ENCODE peak calls at places on chromosomes 4 and X, in seven cellular contexts. Q is stomach, X is GM23338, Z is K562, W is spleen, B is prostate gland, I is SK-N-SH. R is an unnamed sample.
A peak's percentile ranks its signal among the peaks of the same experiment; 100 is the strongest.

GRCh38 chrX:134406977-134407376 is 53.0 kb upstream of the HPRT1 start:
- DNase-seq in Q (no peak), X (no peak), Z (no peak), W (no peak), B (no peak), I (no peak), R (no peak)

GRCh38 chr4:159946983-159947645 is 844.2 kb downstream of the RAPGEF2 start:
- DNase-seq in Q (no peak), X (peak; percentile 82), Z (peak; percentile 5), W (no peak), B (peak; percentile 19), I (peak; percentile 40), R (no peak)

GRCh38 chr4:88616275-88616996 is 24.2 kb downstream of the HERC3 start:
- DNase-seq in Q (no peak), X (no peak), Z (no peak), W (no peak), B (no peak), I (no peak), R (no peak)

GRCh38 chr4:184459413-184459812 is 14.9 kb downstream of the IRF2 start:
- DNase-seq in Q (no peak), X (no peak), Z (no peak), W (no peak), B (no peak), I (no peak), R (no peak)

GRCh38 chr4:73704314-73705055 is 35.9 kb upstream of the CXCL8 start:
- DNase-seq in Q (peak; percentile 63), X (peak; percentile 17), Z (peak; percentile 28), W (no peak), B (peak; percentile 89), I (no peak), R (peak; percentile 71)

GRCh38 chr4:67779631-67780030 is 25.4 kb upstream of the GNRHR start:
- DNase-seq in Q (no peak), X (no peak), Z (no peak), W (no peak), B (no peak), I (no peak), R (no peak)

GRCh38 chr4:20042769-20043168 is 208.9 kb upstream of the SLIT2 start:
- DNase-seq in Q (no peak), X (peak; percentile 54), Z (no peak), W (no peak), B (no peak), I (no peak), R (no peak)

GRCh38 chr4:112647785-112648184 is 10.8 kb downstream of the LARP7 start:
- DNase-seq in Q (no peak), X (peak; percentile 54), Z (no peak), W (no peak), B (no peak), I (no peak), R (no peak)

GRCh38 chr4:2958446-2958845 is 4.8 kb downstream of the NOP14 start:
- DNase-seq in Q (no peak), X (no peak), Z (no peak), W (no peak), B (no peak), I (no peak), R (no peak)

GRCh38 chrX:30735839-30736238 is 82.6 kb downstream of the GK start:
- DNase-seq in Q (peak; percentile 64), X (peak; percentile 77), Z (peak; percentile 48), W (no peak), B (peak; percentile 8), I (peak; percentile 45), R (no peak)

GRCh38 chrX:18426004-18426320 is 554 bp downstream of the CDKL5 start:
- DNase-seq in Q (no peak), X (peak; percentile 26), Z (no peak), W (peak; percentile 86), B (no peak), I (no peak), R (no peak)

GRCh38 chrX:68830486-68831404 is 1.9 kb downstream of the EFNB1 start:
- DNase-seq in Q (no peak), X (no peak), Z (no peak), W (no peak), B (no peak), I (peak; percentile 44), R (no peak)

GRCh38 chr4:2066011-2066551 is 7.0 kb downstream of the NAT8L start:
- DNase-seq in Q (no peak), X (no peak), Z (no peak), W (peak; percentile 61), B (no peak), I (peak; percentile 46), R (no peak)

GRCh38 chr4:154760895-154761294 is 17.1 kb downstream of the LRAT start:
- DNase-seq in Q (no peak), X (no peak), Z (no peak), W (no peak), B (no peak), I (no peak), R (no peak)

GRCh38 chr4:53553486-53554210 is 37.6 kb downstream of the LNX1 start:
- DNase-seq in Q (no peak), X (no peak), Z (peak; percentile 25), W (no peak), B (no peak), I (no peak), R (no peak)

GRCh38 chr4:5142726-5143125 is 91.4 kb downstream of the STK32B start:
- DNase-seq in Q (peak; percentile 66), X (peak; percentile 85), Z (peak; percentile 26), W (no peak), B (peak; percentile 23), I (peak; percentile 33), R (no peak)

GRCh38 chr4:43337707-43338106 is 445.2 kb downstream of the GRXCR1 start:
- DNase-seq in Q (no peak), X (no peak), Z (no peak), W (no peak), B (no peak), I (no peak), R (no peak)

GRCh38 chrX:155880586-155881157 is 473 bp upstream of the VAMP7 start:
- DNase-seq in Q (no peak), X (no peak), Z (no peak), W (no peak), B (no peak), I (peak; percentile 23), R (no peak)

GRCh38 chrX:152824841-152825374 is 5.6 kb downstream of the CETN2 start:
- DNase-seq in Q (no peak), X (no peak), Z (no peak), W (no peak), B (no peak), I (no peak), R (no peak)

GRCh38 chrX:45860450-45860849 is 659.8 kb upstream of the DIPK2B start:
- DNase-seq in Q (no peak), X (peak; percentile 25), Z (no peak), W (no peak), B (no peak), I (no peak), R (no peak)

GRCh38 chr4:185351691-185352090 is 44.0 kb downstream of the LRP2BP start:
- DNase-seq in Q (no peak), X (no peak), Z (no peak), W (no peak), B (no peak), I (no peak), R (no peak)

GRCh38 chrX:135170877-135171519 is at the start of gene CT55:
- DNase-seq in Q (no peak), X (peak; percentile 11), Z (peak; percentile 91), W (no peak), B (no peak), I (peak; percentile 31), R (no peak)

GRCh38 chrX:134761788-134762187 is 103.5 kb upstream of the PLAC1 start:
- DNase-seq in Q (no peak), X (peak; percentile 36), Z (no peak), W (no peak), B (no peak), I (peak; percentile 16), R (no peak)

DNA sequence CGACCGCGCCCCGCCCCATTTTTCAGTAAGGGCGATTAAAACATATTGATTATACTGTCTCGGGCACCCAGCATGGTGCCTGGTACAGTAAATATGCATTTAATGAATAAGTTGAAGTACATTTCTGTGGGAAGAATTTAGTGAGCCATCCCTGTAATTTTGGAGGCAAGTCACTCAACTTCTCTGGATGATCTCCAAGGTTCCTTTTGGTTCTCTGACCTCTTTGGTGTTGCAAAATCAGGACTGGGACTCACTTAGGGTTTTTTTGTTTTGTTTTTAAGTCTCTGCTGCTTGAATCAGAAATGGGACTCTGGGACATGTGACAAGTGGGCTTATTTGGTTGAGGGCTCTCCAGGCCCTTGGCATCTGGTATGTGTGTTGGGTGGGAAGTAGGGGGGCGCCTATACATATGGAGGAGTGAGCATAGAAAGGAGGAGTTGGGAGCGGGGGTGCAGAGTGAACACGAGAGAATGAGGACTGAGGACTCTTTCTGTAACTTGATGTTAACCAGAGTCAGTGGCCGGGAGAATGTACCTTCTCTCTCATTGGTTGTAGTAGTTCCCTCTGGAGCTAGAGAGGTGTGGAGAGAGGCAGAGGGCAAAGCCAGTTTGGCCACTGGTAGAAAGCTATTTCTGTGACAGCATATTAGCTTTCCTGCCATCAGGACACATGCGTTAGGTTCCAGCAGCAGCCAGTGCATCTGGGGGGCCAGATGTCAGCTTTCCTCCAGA is 1.9 kb downstream of the ARHGAP10 start:
- DNase-seq in Q (no peak), X (no peak), Z (no peak), W (no peak), B (no peak), I (peak; percentile 24), R (no peak)
- TF ChIP-seq CTCF in Q (no peak), X (peak; percentile 39), Z (no peak), W (no peak), B (no peak), I (peak; percentile 38), R (no peak)

GRCh38 chr4:123250843-123251242 is 145.8 kb upstream of the SPRY1 start:
- DNase-seq in Q (no peak), X (no peak), Z (no peak), W (no peak), B (peak; percentile 48), I (peak; percentile 14), R (no peak)
- H3K27ac ChIP-seq in Q (peak overlapping the region; percentile 70), X (no peak overlapping the region), Z (no peak overlapping the region), W (no peak overlapping the region), B (no peak overlapping the region), I (peak overlapping the region; percentile 71), R (peak overlapping the region; percentile 1)

DNA sequence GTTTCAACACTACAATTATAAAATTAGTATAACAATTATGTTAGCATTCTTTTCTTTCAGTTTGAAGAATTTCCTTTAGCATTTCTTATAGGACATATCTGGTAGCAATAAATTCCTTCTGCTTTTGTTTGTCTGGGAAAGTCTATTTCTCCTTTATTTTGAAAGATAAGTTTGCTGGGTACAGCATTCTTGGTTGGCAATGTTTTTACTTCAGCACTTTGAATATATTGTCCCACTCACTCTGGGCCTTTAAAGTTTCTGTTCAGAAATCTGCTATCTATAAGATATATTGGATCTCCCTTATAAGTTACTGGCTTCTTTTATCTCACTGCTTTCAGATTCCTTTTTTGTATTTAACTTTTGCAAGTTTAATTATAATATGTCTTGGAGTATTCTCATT is 222.1 kb downstream of the PARM1 start:
- DNase-seq in Q (no peak), X (no peak), Z (no peak), W (no peak), B (no peak), I (no peak), R (no peak)
- TF ChIP-seq POLR2AphosphoS5 in Q (no peak), X (no peak), Z (no peak), W (no peak), B (no peak), I (no peak), R (no peak)

DNA sequence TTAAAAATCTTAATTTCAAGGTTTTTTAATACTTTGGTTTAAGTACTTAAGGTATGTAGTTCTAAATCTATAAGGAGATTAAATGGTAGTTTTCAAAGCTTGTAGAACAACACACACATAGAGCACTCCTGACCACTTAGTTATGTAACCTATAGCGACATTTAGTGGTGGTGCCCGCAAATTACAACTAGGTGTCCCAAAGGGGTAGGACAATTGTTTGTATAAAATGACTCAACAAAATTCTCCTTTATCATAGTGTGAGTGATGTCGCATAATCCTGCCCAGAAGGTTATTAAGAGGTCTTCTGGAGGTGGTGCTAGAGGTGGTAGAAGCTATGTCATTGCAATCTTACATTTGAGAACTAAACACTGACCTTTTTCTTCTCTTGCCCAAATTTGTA is 373.0 kb upstream of the RASGEF1B start:
- DNase-seq in Q (peak; percentile 89), X (peak; percentile 84), Z (peak; percentile 57), W (no peak), B (peak; percentile 80), I (peak; percentile 42), R (peak; percentile 56)
- TF ChIP-seq CTCF in Q (peak; percentile 72), X (peak; percentile 78), Z (peak; percentile 84), W (peak; percentile 81), B (peak; percentile 47), I (peak; percentile 73), R (peak; percentile 77)

R was measured in breast epithelium.